ENCODE peak calls at places on chromosomes 16 and 17, in four cellular contexts. R is tibial artery, U is cardiac muscle cell, H is kidney. B is an unnamed sample. For H3K4me1 and H3K9me3, the result is how much of the 10 kb centered on the place peaks cover.

GRCh38 chr16:57277586-57277985 is 6.9 kb downstream of the PLLP start:
- DNase-seq in R (no peak), U (no peak), H (peak), B (no peak)

GRCh38 chr17:33335491-33336173 is 42.5 kb upstream of the ASIC2 start:
- DNase-seq in R (no peak), U (no peak), H (no peak), B (no peak)

GRCh38 chr16:1309888-1310831 is 724 bp downstream of the UBE2I start:
- DNase-seq in R (peak), U (no peak), H (no peak), B (peak)

GRCh38 chr16:67105881-67106280 is 3.9 kb upstream of the PHAF1 start:
- DNase-seq in R (peak), U (no peak), H (no peak), B (no peak)

GRCh38 chr17:15469260-15469659 is 1.8 kb upstream of the CDRT4 start:
- DNase-seq in R (no peak), U (no peak), H (no peak), B (peak)

GRCh38 chr16:88798073-88798472 is 5.5 kb upstream of the CDT1 start:
- DNase-seq in R (no peak), U (no peak), H (no peak), B (no peak)

GRCh38 chr17:17741346-17742023 is 60.2 kb downstream of the RAI1 start:
- DNase-seq in R (no peak), U (no peak), H (no peak), B (no peak)

GRCh38 chr17:81412490-81413093 is 17.3 kb downstream of the BAHCC1 start:
- DNase-seq in R (no peak), U (no peak), H (no peak), B (peak)

GRCh38 chr16:28067604-28068382 is 4.3 kb upstream of the GSG1L start:
- DNase-seq in R (no peak), U (no peak), H (peak), B (no peak)

GRCh38 chr16:50152386-50152806 is 710 bp upstream of the TENT4B start:
- DNase-seq in R (no peak), U (peak), H (no peak), B (peak)

GRCh38 chr17:1331708-1332107 is 52.2 kb downstream of the TRARG1 start:
- DNase-seq in R (no peak), U (peak), H (no peak), B (peak)

GRCh38 chr16:89300311-89300975 is 82.9 kb downstream of the ZNF778 start:
- DNase-seq in R (no peak), U (no peak), H (no peak), B (peak)

GRCh38 chr17:43721537-43722268 is 36.9 kb downstream of the SOST start:
- DNase-seq in R (no peak), U (no peak), H (peak), B (no peak)

GRCh38 chr17:68461589-68461988 is 4.3 kb upstream of the WIPI1 start:
- DNase-seq in R (no peak), U (no peak), H (no peak), B (no peak)

GRCh38 chr16:1026784-1027415 is 45.3 kb downstream of the SOX8 start:
- DNase-seq in R (no peak), U (no peak), H (no peak), B (no peak)

GRCh38 chr16:31113420-31114124 is 3.9 kb upstream of the KAT8 start:
- DNase-seq in R (no peak), U (no peak), H (no peak), B (no peak)

GRCh38 chr16:11556945-11557720 is 29.6 kb downstream of the LITAF start:
- DNase-seq in R (no peak), U (no peak), H (peak), B (no peak)

GRCh38 chr16:24852281-24852721 is 6.5 kb downstream of the SLC5A11 start:
- DNase-seq in R (no peak), U (no peak), H (no peak), B (no peak)

GRCh38 chr17:29590261-29590978 is 972 bp upstream of the GIT1 start:
- DNase-seq in R (no peak), U (no peak), H (no peak), B (no peak)

GRCh38 chr17:15915996-15916395 is 28.9 kb upstream of the ADORA2B start:
- DNase-seq in R (no peak), U (no peak), H (no peak), B (no peak)

GRCh38 chr16:17291289-17291688 is 179.5 kb downstream of the XYLT1 start:
- DNase-seq in R (no peak), U (no peak), H (no peak), B (no peak)

GRCh38 chr17:75272848-75273184 is 1.8 kb upstream of the MIF4GD start:
- DNase-seq in R (no peak), U (no peak), H (no peak), B (no peak)

GRCh38 chr17:68512967-68513474 is 791 bp downstream of the PRKAR1A start:
- DNase-seq in R (peak), U (peak), H (no peak), B (no peak)

GRCh38 chr17:55273579-55274370 is 9.0 kb downstream of the HLF start:
- DNase-seq in R (peak), U (no peak), H (peak), B (peak)
- H3K4me1 ChIP-seq in R (under half), U (under half), H (under half), B (half or more)

GRCh38 chr16:19948186-19949104 is 63.8 kb upstream of the GPRC5B start:
- DNase-seq in R (no peak), U (no peak), H (no peak), B (no peak)
- H3K4me3 ChIP-seq in R (no peak), U (no peak), H (no peak), B (no peak)

DNA sequence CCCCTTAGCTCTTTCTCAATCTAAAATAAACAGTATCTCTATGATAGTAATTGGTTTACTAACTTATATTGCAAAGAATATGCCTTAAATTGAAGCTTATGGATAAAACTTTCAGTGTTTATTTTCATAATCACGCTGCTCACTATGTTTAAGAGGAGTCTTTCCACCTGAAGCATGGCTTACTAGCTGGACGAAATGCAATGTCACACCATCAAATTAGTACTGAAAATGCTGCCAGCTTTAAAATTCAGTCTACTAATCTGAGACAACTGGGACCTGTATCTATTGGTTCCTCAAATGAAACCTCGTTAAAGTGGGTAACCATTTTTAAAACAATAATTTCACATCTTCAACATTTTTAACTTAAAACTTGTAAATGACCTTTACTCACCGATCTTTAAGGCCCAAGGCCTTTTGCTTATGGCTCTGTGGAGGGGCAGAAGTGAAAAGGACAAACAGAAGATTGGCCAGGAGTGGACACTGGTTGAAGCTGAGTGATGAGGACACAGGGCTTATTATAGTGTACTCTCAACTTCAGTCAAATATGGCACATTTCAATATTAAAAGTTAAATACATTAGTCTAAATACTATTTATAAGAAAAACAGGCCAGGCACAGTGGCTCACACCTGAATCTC is 212.8 kb upstream of the WSB1 start:
- DNase-seq in R (no peak), U (no peak), H (no peak), B (no peak)
- H3K9me3 ChIP-seq in R (under half), U (under half), H (under half), B (under half)

DNA sequence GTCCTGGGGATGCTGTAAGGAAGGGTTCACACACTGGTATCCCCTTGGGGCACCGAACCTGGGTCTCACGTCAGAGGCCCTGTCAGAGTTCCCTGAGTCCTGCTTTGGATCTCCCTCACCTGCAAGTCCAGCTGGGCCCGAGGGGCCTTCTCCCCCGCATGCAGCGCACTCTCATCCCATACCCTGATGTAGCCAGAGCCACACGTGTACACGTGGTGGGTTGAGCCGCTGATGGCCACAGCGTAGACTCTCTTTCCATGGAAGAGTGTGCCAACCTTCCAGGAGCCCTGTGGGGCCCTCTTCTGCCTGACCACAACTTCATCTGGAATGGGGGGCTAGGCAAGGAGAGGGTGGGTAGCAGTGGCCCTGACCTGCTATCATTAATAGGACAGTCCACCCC is 9.9 kb downstream of the TLE7 start:
- DNase-seq in R (no peak), U (no peak), H (no peak), B (no peak)
- H3K4me1 ChIP-seq in R (under half), U (under half), H (under half), B (under half)

DNA sequence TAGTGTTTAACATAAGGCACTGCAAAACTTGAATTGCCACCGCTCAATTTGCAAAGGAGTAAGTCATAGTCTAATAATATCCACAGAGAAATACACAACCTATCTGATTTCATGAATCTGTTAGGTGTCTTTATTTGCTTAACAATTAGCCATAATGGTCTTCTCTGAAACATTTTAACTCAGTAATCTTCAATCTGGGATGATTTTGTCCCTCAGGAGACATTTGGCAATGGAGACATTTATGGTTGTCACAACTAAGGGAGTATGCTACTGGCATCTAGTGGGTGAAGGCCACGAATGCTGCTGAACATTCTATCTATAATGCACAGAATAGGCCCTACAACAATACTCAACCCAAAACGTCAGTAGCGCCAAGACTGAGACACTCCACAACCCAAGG is 4.3 kb downstream of the UBE2G1 start:
- DNase-seq in R (no peak), U (no peak), H (no peak), B (no peak)
- H3K4me3 ChIP-seq in R (no peak), U (no peak), H (no peak), B (peak)

GRCh38 chr16:3295209-3295608 is 10.0 kb downstream of the TIGD7 start:
- DNase-seq in R (no peak), U (no peak), H (no peak), B (no peak)

GRCh38 chr16:3292604-3293003 is 9.3 kb downstream of the ZNF263 start:
- DNase-seq in R (no peak), U (no peak), H (no peak), B (no peak)

GRCh38 chr16:3285131-3285530 is 1.8 kb downstream of the ZNF263 start:
- DNase-seq in R (no peak), U (no peak), H (no peak), B (no peak)

GRCh38 chr16:3295783-3296182 is 9.4 kb downstream of the TIGD7 start:
- DNase-seq in R (no peak), U (no peak), H (no peak), B (no peak)

DNA sequence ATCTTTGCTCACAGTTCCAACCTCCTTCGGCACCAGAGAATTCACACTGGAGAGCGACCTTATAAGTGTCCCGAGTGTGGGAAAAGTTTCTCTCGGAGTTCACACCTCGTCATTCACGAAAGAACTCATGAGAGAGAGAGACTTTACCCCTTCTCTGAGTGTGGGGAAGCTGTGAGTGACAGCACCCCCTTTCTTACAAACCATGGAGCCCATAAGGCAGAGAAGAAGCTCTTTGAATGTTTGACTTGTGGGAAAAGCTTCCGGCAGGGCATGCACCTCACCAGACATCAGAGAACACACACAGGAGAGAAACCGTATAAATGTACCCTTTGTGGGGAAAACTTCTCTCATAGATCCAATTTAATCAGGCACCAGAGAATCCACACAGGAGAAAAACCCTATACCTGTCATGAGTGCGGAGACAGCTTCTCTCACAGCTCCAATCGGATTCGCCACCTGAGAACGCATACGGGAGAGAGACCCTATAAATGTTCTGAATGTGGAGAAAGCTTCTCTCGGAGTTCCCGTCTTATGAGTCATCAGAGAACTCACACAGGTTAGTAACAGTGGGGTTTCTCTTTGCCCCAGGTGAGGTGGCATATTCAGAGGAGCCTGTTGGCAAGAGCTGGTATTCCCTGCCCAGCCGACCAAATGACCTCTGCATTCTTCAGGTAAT is 6.8 kb downstream of the ZNF263 start:
- DNase-seq in R (no peak), U (no peak), H (no peak), B (no peak)
- H3K9me3 ChIP-seq in R (half or more), U (under half), H (under half), B (half or more)

DNA sequence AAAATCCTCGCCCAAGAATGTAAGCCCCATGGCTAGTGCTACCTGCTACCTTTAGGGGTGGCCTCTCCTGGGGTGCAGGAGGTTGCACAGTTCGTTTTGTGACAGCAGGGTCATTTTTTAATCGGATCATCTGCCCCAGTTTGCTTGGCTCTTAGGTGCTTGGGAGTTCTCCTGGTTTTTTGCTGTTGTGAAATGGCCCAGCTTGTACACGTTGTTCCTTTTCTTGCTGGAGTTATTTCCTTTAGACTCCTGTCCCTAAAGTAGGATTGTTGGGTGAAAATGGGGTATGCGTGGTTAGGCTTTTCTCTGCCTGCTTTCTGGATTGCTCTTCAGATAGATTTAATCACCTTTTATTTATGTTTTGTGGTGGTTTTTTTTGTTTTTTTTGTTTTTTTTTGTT is 25.8 kb downstream of the ABCC1 start:
- DNase-seq in R (peak), U (no peak), H (no peak), B (no peak)
- H3K4me1 ChIP-seq in R (under half), U (under half), H (under half), B (half or more)

DNA sequence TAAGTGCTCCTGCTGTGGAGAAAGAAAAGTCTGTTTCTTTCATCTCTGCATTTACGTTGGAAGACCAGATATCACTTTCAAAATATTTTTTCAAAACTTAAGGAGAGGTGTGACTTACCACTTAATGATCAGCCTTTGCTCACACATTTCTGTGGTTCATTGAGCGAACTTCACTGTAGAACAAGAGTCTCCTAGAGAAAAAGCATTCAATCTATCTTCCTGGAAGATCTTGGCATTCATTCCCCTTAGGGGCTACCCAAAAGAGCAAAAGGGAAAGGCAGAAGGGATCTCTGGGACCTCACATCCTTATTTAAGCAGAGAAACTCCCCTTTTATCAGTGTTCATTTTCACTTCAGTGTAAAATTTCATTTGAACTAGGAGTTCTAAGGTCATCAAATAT is 61.2 kb downstream of the HS3ST3A1 start:
- DNase-seq in R (no peak), U (no peak), H (no peak), B (no peak)
- H3K4me3 ChIP-seq in R (no peak), U (no peak), H (no peak), B (no peak)

DNA sequence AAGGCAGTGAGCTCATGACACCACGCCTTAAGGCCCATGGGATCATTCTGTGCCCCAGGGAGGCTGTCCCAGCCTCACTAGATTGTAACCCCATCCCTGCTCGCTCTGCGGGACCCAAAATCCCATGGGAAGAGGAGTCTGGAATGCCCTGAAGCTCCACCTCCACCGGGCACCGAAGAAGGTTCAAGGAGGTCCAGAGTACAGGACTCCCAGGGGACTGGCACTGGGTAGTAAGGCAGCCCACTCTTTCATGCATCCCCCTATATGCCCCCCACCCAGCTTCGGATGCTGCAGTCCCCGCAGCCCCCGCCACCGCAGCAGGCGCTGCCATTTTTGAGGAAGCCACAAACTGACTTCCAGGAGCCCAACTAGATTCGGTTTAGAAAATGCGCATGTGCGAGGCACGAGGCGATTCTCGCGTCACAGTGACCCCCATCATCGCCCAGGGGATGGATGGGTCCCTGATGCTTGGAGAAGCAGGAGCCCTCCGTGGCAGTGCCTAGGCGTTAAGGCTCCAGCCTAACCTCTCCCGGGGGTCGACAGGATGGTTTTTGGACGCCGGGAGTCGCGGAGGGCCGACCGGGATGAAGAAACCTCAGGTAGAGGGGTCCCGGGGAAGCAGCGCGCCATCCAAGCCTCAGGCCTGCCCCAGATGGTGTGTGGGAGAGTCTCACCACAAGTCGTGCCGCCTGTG is 1681.0 kb downstream of the TP53TG3F start:
- DNase-seq in R (no peak), U (no peak), H (no peak), B (no peak)
- H3K9me3 ChIP-seq in R (under half), U (under half), H (under half), B (under half)

GRCh38 chr16:85008267-85008666 is 3.1 kb downstream of the ZDHHC7 start:
- DNase-seq in R (no peak), U (no peak), H (no peak), B (no peak)

GRCh38 chr16:85014311-85014710 is 3.0 kb upstream of the ZDHHC7 start:
- DNase-seq in R (no peak), U (no peak), H (no peak), B (no peak)

GRCh38 chr16:85010931-85011845 is at the start of gene ZDHHC7:
- DNase-seq in R (peak), U (peak), H (peak), B (peak)

GRCh38 chr16:85010446-85010930 is 847 bp downstream of the ZDHHC7 start:
- DNase-seq in R (no peak), U (no peak), H (no peak), B (no peak)

GRCh38 chr16:85011846-85012284 is 530 bp upstream of the ZDHHC7 start:
- DNase-seq in R (no peak), U (no peak), H (no peak), B (no peak)
- H3K4me1 ChIP-seq in R (under half), U (under half), H (under half), B (half or more)

B was measured in left ventricle myocardium inferior.